ENCODE peak calls at places on chromosomes 7 and 10, in ten cellular contexts. One of them, this sample, is unnamed.

GRCh38 chr7:123154231-123154860 is 45.4 kb downstream of the SLC13A1 start:
- DNase-seq in body of pancreas: peak
- DNase-seq in fibroblast of mammary gland: peak
- DNase-seq in mammary epithelial cell: peak
- DNase-seq in uterus: peak
- DNase-seq in brain microvascular endothelial cell: peak
- DNase-seq in A549: peak
- DNase-seq in BE2C: peak
- DNase-seq in neural progenitor cell: peak
- DNase-seq in heart right ventricle: peak
- DNase-seq in this sample: no peak

GRCh38 chr7:49597805-49598204 is 175.6 kb upstream of the VWC2 start:
- DNase-seq in body of pancreas: no peak
- DNase-seq in fibroblast of mammary gland: no peak
- DNase-seq in mammary epithelial cell: peak
- DNase-seq in uterus: no peak
- DNase-seq in brain microvascular endothelial cell: no peak
- DNase-seq in A549: no peak
- DNase-seq in BE2C: no peak
- DNase-seq in neural progenitor cell: no peak
- DNase-seq in heart right ventricle: no peak
- DNase-seq in this sample: no peak

GRCh38 chr10:29610876-29611647 is 23.7 kb downstream of the SVIL start:
- DNase-seq in body of pancreas: no peak
- DNase-seq in fibroblast of mammary gland: no peak
- DNase-seq in mammary epithelial cell: no peak
- DNase-seq in uterus: no peak
- DNase-seq in brain microvascular endothelial cell: no peak
- DNase-seq in A549: no peak
- DNase-seq in BE2C: no peak
- DNase-seq in neural progenitor cell: no peak
- DNase-seq in heart right ventricle: no peak
- DNase-seq in this sample: no peak

GRCh38 chr10:86019141-86019540 is 347.5 kb downstream of the GRID1 start:
- DNase-seq in body of pancreas: no peak
- DNase-seq in fibroblast of mammary gland: no peak
- DNase-seq in mammary epithelial cell: no peak
- DNase-seq in uterus: no peak
- DNase-seq in brain microvascular endothelial cell: no peak
- DNase-seq in A549: no peak
- DNase-seq in BE2C: no peak
- DNase-seq in neural progenitor cell: no peak
- DNase-seq in heart right ventricle: no peak
- DNase-seq in this sample: no peak

GRCh38 chr7:70271617-70272081 is 673.4 kb downstream of the AUTS2 start:
- DNase-seq in body of pancreas: no peak
- DNase-seq in fibroblast of mammary gland: peak
- DNase-seq in mammary epithelial cell: no peak
- DNase-seq in uterus: no peak
- DNase-seq in brain microvascular endothelial cell: no peak
- DNase-seq in A549: no peak
- DNase-seq in BE2C: peak
- DNase-seq in neural progenitor cell: no peak
- DNase-seq in heart right ventricle: no peak
- DNase-seq in this sample: no peak

GRCh38 chr7:74032191-74032490 is 4.2 kb downstream of the ELN start:
- DNase-seq in body of pancreas: peak
- DNase-seq in fibroblast of mammary gland: peak
- DNase-seq in mammary epithelial cell: peak
- DNase-seq in uterus: peak
- DNase-seq in brain microvascular endothelial cell: no peak
- DNase-seq in A549: no peak
- DNase-seq in BE2C: no peak
- DNase-seq in neural progenitor cell: no peak
- DNase-seq in heart right ventricle: no peak
- DNase-seq in this sample: no peak

GRCh38 chr7:16063691-16064090 is 357.6 kb downstream of the CRPPA start:
- DNase-seq in body of pancreas: no peak
- DNase-seq in fibroblast of mammary gland: peak
- DNase-seq in mammary epithelial cell: no peak
- DNase-seq in uterus: no peak
- DNase-seq in brain microvascular endothelial cell: no peak
- DNase-seq in A549: no peak
- DNase-seq in BE2C: no peak
- DNase-seq in neural progenitor cell: no peak
- DNase-seq in heart right ventricle: no peak
- DNase-seq in this sample: no peak

GRCh38 chr10:23675588-23675987 is 236.7 kb downstream of the OTUD1 start:
- DNase-seq in body of pancreas: no peak
- DNase-seq in fibroblast of mammary gland: no peak
- DNase-seq in mammary epithelial cell: no peak
- DNase-seq in uterus: no peak
- DNase-seq in brain microvascular endothelial cell: no peak
- DNase-seq in A549: no peak
- DNase-seq in BE2C: no peak
- DNase-seq in neural progenitor cell: no peak
- DNase-seq in heart right ventricle: no peak
- DNase-seq in this sample: no peak

GRCh38 chr10:16890691-16891090 is 73.5 kb upstream of the RSU1 start:
- DNase-seq in body of pancreas: peak
- DNase-seq in fibroblast of mammary gland: no peak
- DNase-seq in mammary epithelial cell: no peak
- DNase-seq in uterus: no peak
- DNase-seq in brain microvascular endothelial cell: no peak
- DNase-seq in A549: no peak
- DNase-seq in BE2C: no peak
- DNase-seq in neural progenitor cell: no peak
- DNase-seq in heart right ventricle: no peak
- DNase-seq in this sample: no peak

GRCh38 chr10:16893664-16894063 is 76.4 kb upstream of the RSU1 start:
- DNase-seq in body of pancreas: no peak
- DNase-seq in fibroblast of mammary gland: no peak
- DNase-seq in mammary epithelial cell: no peak
- DNase-seq in uterus: no peak
- DNase-seq in brain microvascular endothelial cell: no peak
- DNase-seq in A549: peak
- DNase-seq in BE2C: no peak
- DNase-seq in neural progenitor cell: no peak
- DNase-seq in heart right ventricle: no peak
- DNase-seq in this sample: no peak

GRCh38 chr10:16894834-16895233 is 77.6 kb upstream of the RSU1 start:
- DNase-seq in body of pancreas: no peak
- DNase-seq in fibroblast of mammary gland: peak
- DNase-seq in mammary epithelial cell: no peak
- DNase-seq in uterus: no peak
- DNase-seq in brain microvascular endothelial cell: no peak
- DNase-seq in A549: no peak
- DNase-seq in BE2C: no peak
- DNase-seq in neural progenitor cell: no peak
- DNase-seq in heart right ventricle: no peak
- DNase-seq in this sample: no peak

GRCh38 chr10:16887565-16887964 is 70.3 kb upstream of the RSU1 start:
- DNase-seq in body of pancreas: no peak
- DNase-seq in fibroblast of mammary gland: peak
- DNase-seq in mammary epithelial cell: peak
- DNase-seq in uterus: no peak
- DNase-seq in brain microvascular endothelial cell: peak
- DNase-seq in A549: no peak
- DNase-seq in BE2C: peak
- DNase-seq in neural progenitor cell: no peak
- DNase-seq in heart right ventricle: no peak
- DNase-seq in this sample: no peak

DNA sequence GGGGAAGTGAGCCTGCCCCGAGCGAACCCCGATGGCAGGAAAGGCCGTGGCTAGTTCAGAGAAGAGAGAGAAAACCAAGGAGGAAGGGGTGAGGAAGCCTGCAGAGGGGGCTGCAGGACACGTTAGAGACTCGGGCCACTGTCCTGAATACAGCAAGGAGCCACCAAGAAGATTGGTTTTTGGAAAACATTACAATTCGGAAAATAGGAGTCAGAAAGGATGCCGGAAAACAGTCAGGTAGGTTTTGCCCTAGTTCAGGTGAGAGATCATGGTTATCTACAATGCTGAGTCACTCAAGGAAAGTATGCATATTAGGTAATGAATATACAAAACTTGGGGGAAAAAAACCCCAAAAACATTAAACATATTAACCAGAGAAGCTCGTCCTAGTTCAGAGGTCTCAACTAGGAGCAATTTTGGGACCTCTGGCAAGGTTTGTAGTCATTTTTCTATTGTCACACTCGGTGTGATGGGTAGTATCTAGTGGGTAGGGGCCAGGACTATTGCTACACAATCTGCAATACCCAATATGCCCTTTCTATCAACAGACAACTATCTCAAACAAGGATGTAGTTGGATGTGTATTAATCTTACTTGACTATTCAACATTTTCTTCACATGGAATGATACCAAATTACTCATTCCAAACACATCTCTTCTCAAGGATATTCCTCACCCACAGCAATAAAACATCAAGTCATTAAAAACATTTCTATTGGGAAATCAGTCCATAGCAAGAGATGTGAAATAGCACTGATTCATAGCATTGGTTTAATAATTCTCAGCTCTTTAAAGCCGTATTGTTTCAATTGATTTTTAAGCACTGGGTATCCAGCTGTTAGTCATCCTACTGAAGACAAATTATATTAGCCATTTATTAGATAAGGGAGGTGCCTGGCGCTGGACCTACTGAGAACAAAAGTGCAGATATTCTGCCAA is 74.4 kb upstream of the RSU1 start:
- DNase-seq in body of pancreas: peak
- DNase-seq in fibroblast of mammary gland: peak
- DNase-seq in mammary epithelial cell: peak
- DNase-seq in uterus: peak
- DNase-seq in brain microvascular endothelial cell: peak
- DNase-seq in A549: peak
- DNase-seq in BE2C: peak
- DNase-seq in neural progenitor cell: peak
- DNase-seq in heart right ventricle: peak
- DNase-seq in this sample: no peak
- TF ChIP-seq CTCF in body of pancreas: no peak
- TF ChIP-seq CTCF in fibroblast of mammary gland: peak
- TF ChIP-seq CTCF in mammary epithelial cell: peak
- TF ChIP-seq CTCF in uterus: peak
- TF ChIP-seq CTCF in brain microvascular endothelial cell: peak
- TF ChIP-seq CTCF in A549: no peak
- TF ChIP-seq CTCF in BE2C: peak
- TF ChIP-seq CTCF in neural progenitor cell: peak
- TF ChIP-seq CTCF in heart right ventricle: peak
- TF ChIP-seq CTCF in this sample: no peak

GRCh38 chr7:137681657-137682562 is 164.9 kb downstream of the DGKI start:
- DNase-seq in body of pancreas: no peak
- DNase-seq in fibroblast of mammary gland: peak
- DNase-seq in mammary epithelial cell: peak
- DNase-seq in uterus: peak
- DNase-seq in brain microvascular endothelial cell: peak
- DNase-seq in A549: no peak
- DNase-seq in BE2C: no peak
- DNase-seq in neural progenitor cell: no peak
- DNase-seq in heart right ventricle: no peak
- DNase-seq in this sample: no peak

GRCh38 chr7:137684316-137684715 is 162.5 kb downstream of the DGKI start:
- DNase-seq in body of pancreas: no peak
- DNase-seq in fibroblast of mammary gland: no peak
- DNase-seq in mammary epithelial cell: no peak
- DNase-seq in uterus: no peak
- DNase-seq in brain microvascular endothelial cell: no peak
- DNase-seq in A549: no peak
- DNase-seq in BE2C: no peak
- DNase-seq in neural progenitor cell: no peak
- DNase-seq in heart right ventricle: no peak
- DNase-seq in this sample: no peak

GRCh38 chr7:137685439-137686164 is 161.2 kb downstream of the DGKI start:
- DNase-seq in body of pancreas: no peak
- DNase-seq in fibroblast of mammary gland: peak
- DNase-seq in mammary epithelial cell: no peak
- DNase-seq in uterus: no peak
- DNase-seq in brain microvascular endothelial cell: no peak
- DNase-seq in A549: no peak
- DNase-seq in BE2C: no peak
- DNase-seq in neural progenitor cell: no peak
- DNase-seq in heart right ventricle: no peak
- DNase-seq in this sample: no peak

GRCh38 chr7:137684776-137685175 is 162.0 kb downstream of the DGKI start:
- DNase-seq in body of pancreas: no peak
- DNase-seq in fibroblast of mammary gland: no peak
- DNase-seq in mammary epithelial cell: no peak
- DNase-seq in uterus: peak
- DNase-seq in brain microvascular endothelial cell: no peak
- DNase-seq in A549: no peak
- DNase-seq in BE2C: no peak
- DNase-seq in neural progenitor cell: no peak
- DNase-seq in heart right ventricle: no peak
- DNase-seq in this sample: no peak

GRCh38 chr7:137682596-137682995 is 164.2 kb downstream of the DGKI start:
- DNase-seq in body of pancreas: no peak
- DNase-seq in fibroblast of mammary gland: peak
- DNase-seq in mammary epithelial cell: peak
- DNase-seq in uterus: peak
- DNase-seq in brain microvascular endothelial cell: peak
- DNase-seq in A549: no peak
- DNase-seq in BE2C: no peak
- DNase-seq in neural progenitor cell: no peak
- DNase-seq in heart right ventricle: no peak
- DNase-seq in this sample: no peak
- TF ChIP-seq CTCF in body of pancreas: no peak
- TF ChIP-seq CTCF in fibroblast of mammary gland: no peak
- TF ChIP-seq CTCF in mammary epithelial cell: no peak
- TF ChIP-seq CTCF in uterus: no peak
- TF ChIP-seq CTCF in brain microvascular endothelial cell: no peak
- TF ChIP-seq CTCF in A549: no peak
- TF ChIP-seq CTCF in BE2C: no peak
- TF ChIP-seq CTCF in neural progenitor cell: no peak
- TF ChIP-seq CTCF in heart right ventricle: no peak
- TF ChIP-seq CTCF in this sample: no peak

DNA sequence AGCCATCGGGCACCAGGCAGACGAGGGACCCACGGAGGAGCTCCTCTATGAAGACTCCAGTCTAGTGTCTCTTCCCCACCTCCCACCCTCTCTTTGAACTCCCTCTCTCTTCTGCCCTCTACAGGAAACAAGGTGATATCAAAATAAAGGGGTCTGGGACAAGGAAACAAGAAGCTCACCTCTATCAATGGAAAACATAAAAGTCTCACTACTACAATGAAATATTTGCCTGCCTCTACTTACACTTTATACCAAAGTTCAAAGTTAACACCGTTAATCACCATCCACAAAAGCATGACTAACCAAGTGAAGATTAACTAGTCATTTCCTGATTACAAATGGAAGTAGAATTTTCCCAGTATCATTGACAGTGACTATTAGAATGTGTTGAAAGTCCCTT is 82.2 kb downstream of the PARD3 start:
- DNase-seq in body of pancreas: no peak
- DNase-seq in fibroblast of mammary gland: peak
- DNase-seq in mammary epithelial cell: peak
- DNase-seq in uterus: no peak
- DNase-seq in brain microvascular endothelial cell: no peak
- DNase-seq in A549: peak
- DNase-seq in BE2C: peak
- DNase-seq in neural progenitor cell: peak
- DNase-seq in heart right ventricle: no peak
- DNase-seq in this sample: no peak
- TF ChIP-seq CTCF in body of pancreas: no peak
- TF ChIP-seq CTCF in fibroblast of mammary gland: peak
- TF ChIP-seq CTCF in mammary epithelial cell: no peak
- TF ChIP-seq CTCF in uterus: no peak
- TF ChIP-seq CTCF in brain microvascular endothelial cell: peak
- TF ChIP-seq CTCF in A549: peak
- TF ChIP-seq CTCF in BE2C: peak
- TF ChIP-seq CTCF in neural progenitor cell: peak
- TF ChIP-seq CTCF in heart right ventricle: no peak
- TF ChIP-seq CTCF in this sample: no peak

GRCh38 chr7:155545348-155545747 is 1.0 kb downstream of the CNPY1 start:
- DNase-seq in body of pancreas: no peak
- DNase-seq in fibroblast of mammary gland: no peak
- DNase-seq in mammary epithelial cell: no peak
- DNase-seq in uterus: no peak
- DNase-seq in brain microvascular endothelial cell: no peak
- DNase-seq in A549: no peak
- DNase-seq in BE2C: no peak
- DNase-seq in neural progenitor cell: no peak
- DNase-seq in heart right ventricle: no peak
- DNase-seq in this sample: no peak
- TF ChIP-seq CTCF in body of pancreas: no peak
- TF ChIP-seq CTCF in fibroblast of mammary gland: no peak
- TF ChIP-seq CTCF in mammary epithelial cell: peak
- TF ChIP-seq CTCF in uterus: no peak
- TF ChIP-seq CTCF in brain microvascular endothelial cell: peak
- TF ChIP-seq CTCF in A549: peak
- TF ChIP-seq CTCF in BE2C: no peak
- TF ChIP-seq CTCF in neural progenitor cell: peak
- TF ChIP-seq CTCF in heart right ventricle: no peak
- TF ChIP-seq CTCF in this sample: no peak